ENCODE peak calls at places on chromosomes 3 and 15, in five cellular contexts. Y is fibroblast of the aortic adventitia, J is AG10803, G is fibroblast of lung, W is NCI-H2107. M is an unnamed sample.

GRCh38 chr15:71411538-71412482 is 296.5 kb downstream of the THSD4 start:
- DNase-seq in Y (peak; percentile 21), J (peak; percentile 28), G (peak; percentile 64), W (no peak), M (peak; percentile 84)

GRCh38 chr3:124773351-124774304 is 43.4 kb downstream of the UMPS start:
- DNase-seq in Y (no peak), J (no peak), G (no peak), W (no peak), M (no peak)

GRCh38 chr3:71520186-71521020 is 63.1 kb downstream of the FOXP1 start:
- DNase-seq in Y (no peak), J (no peak), G (no peak), W (no peak), M (no peak)

GRCh38 chr3:42122261-42123011 is 31.3 kb downstream of the TRAK1 start:
- DNase-seq in Y (no peak), J (peak; percentile 72), G (no peak), W (no peak), M (no peak)

GRCh38 chr3:57095361-57095760 is 34.9 kb downstream of the SPATA12 start:
- DNase-seq in Y (no peak), J (peak; percentile 25), G (no peak), W (no peak), M (no peak)

GRCh38 chr3:118792191-118792590 is 242.5 kb downstream of the IGSF11 start:
- DNase-seq in Y (no peak), J (no peak), G (no peak), W (no peak), M (no peak)

GRCh38 chr3:31102196-31102879 is 207.9 kb upstream of the GADL1 start:
- DNase-seq in Y (no peak), J (no peak), G (no peak), W (no peak), M (no peak)

GRCh38 chr3:151197228-151197627 is 5.8 kb downstream of the GPR171 start:
- DNase-seq in Y (no peak), J (no peak), G (no peak), W (no peak), M (no peak)

GRCh38 chr3:141020139-141020940 is 30.8 kb upstream of the SPSB4 start:
- DNase-seq in Y (no peak), J (no peak), G (peak; percentile 48), W (no peak), M (peak; percentile 40)

GRCh38 chr3:8507496-8507895 is 5.9 kb downstream of the LMCD1 start:
- DNase-seq in Y (no peak), J (no peak), G (no peak), W (no peak), M (no peak)

GRCh38 chr15:61216519-61216918 is 12.6 kb downstream of the RORA start:
- DNase-seq in Y (no peak), J (no peak), G (no peak), W (no peak), M (no peak)